ENCODE peak calls at places on chromosomes 13 and 19, in six cellular contexts. M, N, V, W, O and P are unnamed samples.

GRCh38 chr19:8143041-8143440 is 6.4 kb downstream of the FBN3 start:
- DNase-seq in V (no peak), M (no peak), W (no peak), N (no peak), O (no peak), P (no peak)

GRCh38 chr19:49877879-49878743 is 609 bp downstream of the TBC1D17 start:
- DNase-seq in M (peak), O (peak), W (peak), V (peak), N (peak), P (peak)

GRCh38 chr13:75907044-75907443 is 270.9 kb downstream of the LMO7 start:
- DNase-seq in V (no peak), M (no peak), W (no peak), O (no peak), N (no peak), P (no peak)

GRCh38 chr13:79435549-79435948 is 29.5 kb upstream of the RBM26 start:
- DNase-seq in W (no peak), M (no peak), V (no peak), N (no peak), O (no peak), P (no peak)

GRCh38 chr13:80945328-80945727 is 604.4 kb upstream of the SPRY2 start:
- DNase-seq in O (no peak), W (no peak), V (peak), M (no peak), N (no peak), P (peak)

GRCh38 chr13:30739646-30740642 is 4.6 kb downstream of the ALOX5AP start:
- DNase-seq in W (no peak), V (no peak), M (no peak), N (no peak), O (no peak), P (peak)

GRCh38 chr13:85367887-85368286 is 431.3 kb downstream of the SLITRK6 start:
- DNase-seq in M (no peak), O (no peak), W (no peak), N (no peak), V (no peak), P (no peak)

GRCh38 chr19:5700455-5701092 is 10.5 kb downstream of the RPL36 start:
- DNase-seq in V (no peak), M (no peak), W (no peak), O (no peak), N (no peak), P (no peak)

GRCh38 chr13:80339578-80339840 is 1.4 kb downstream of the SPRY2 start:
- DNase-seq in W (no peak), V (no peak), N (no peak), M (no peak), O (no peak), P (no peak)

GRCh38 chr13:103788061-103788652 is 721.9 kb upstream of the SLC10A2 start:
- DNase-seq in O (no peak), V (no peak), N (no peak), M (no peak), W (no peak), P (no peak)

GRCh38 chr13:79246575-79246949 is 159.5 kb downstream of the RBM26 start:
- DNase-seq in V (no peak), O (no peak), M (no peak), W (no peak), N (no peak), P (no peak)

GRCh38 chr13:50757021-50757420 is 86.5 kb downstream of the DLEU7 start:
- DNase-seq in N (no peak), W (no peak), V (no peak), M (no peak), O (no peak), P (no peak)

GRCh38 chr19:17610384-17610783 is 54.9 kb downstream of the COLGALT1 start:
- DNase-seq in O (no peak), N (no peak), M (no peak), W (no peak), V (no peak), P (no peak)

GRCh38 chr13:23965346-23965745 is 68.0 kb upstream of the C1QTNF9B start:
- DNase-seq in O (no peak), N (no peak), M (no peak), V (no peak), W (no peak), P (no peak)

GRCh38 chr13:26476111-26476743 is 81.3 kb upstream of the WASF3 start:
- DNase-seq in O (no peak), M (no peak), V (peak), W (no peak), N (no peak), P (no peak)

GRCh38 chr19:32627714-32628253 is 46.8 kb downstream of the PDCD5 start:
- DNase-seq in W (no peak), N (no peak), M (no peak), V (no peak), O (no peak), P (no peak)

GRCh38 chr19:3656747-3657394 is 30.3 kb upstream of the CACTIN start:
- DNase-seq in N (no peak), M (no peak), V (no peak), W (no peak), O (no peak), P (no peak)

GRCh38 chr13:109448629-109449028 is 337.8 kb downstream of the IRS2 start:
- DNase-seq in N (no peak), V (no peak), M (no peak), W (no peak), O (no peak), P (no peak)

GRCh38 chr19:38055655-38056521 is 148.9 kb downstream of the SIPA1L3 start:
- DNase-seq in W (no peak), N (no peak), O (no peak), M (no peak), V (no peak), P (no peak)
- TF ChIP-seq CTCF in W (no peak), N (no peak), O (no peak), M (no peak), V (no peak), P (no peak)

GRCh38 chr19:45730389-45731288 is at the start of gene FBXO46:
- DNase-seq in M (peak), W (peak), V (peak), N (peak), O (peak), P (peak)
- TF ChIP-seq CTCF in M (no peak), W (peak), V (no peak), N (no peak), O (no peak), P (no peak)

GRCh38 chr13:59734393-59734792 is 429.3 kb downstream of the DIAPH3 start:
- DNase-seq in N (no peak), V (no peak), M (no peak), W (no peak), O (no peak), P (no peak)
- TF ChIP-seq CTCF in N (no peak), V (no peak), M (no peak), W (no peak), O (no peak), P (no peak)

GRCh38 chr19:28319918-28320317 is 893.0 kb downstream of the UQCRFS1 start:
- DNase-seq in N (no peak), M (no peak), V (no peak), O (no peak), W (no peak), P (no peak)

GRCh38 chr19:28327905-28328304 is 885.0 kb downstream of the UQCRFS1 start:
- DNase-seq in M (no peak), V (no peak), O (no peak), N (no peak), W (no peak), P (no peak)

GRCh38 chr19:28319208-28319607 is 893.7 kb downstream of the UQCRFS1 start:
- DNase-seq in O (no peak), N (no peak), W (no peak), V (no peak), M (no peak), P (no peak)

GRCh38 chr19:28329429-28329828 is 883.5 kb downstream of the UQCRFS1 start:
- DNase-seq in M (no peak), O (no peak), N (no peak), V (no peak), W (no peak), P (no peak)

GRCh38 chr19:28324275-28325060 is 888.5 kb downstream of the UQCRFS1 start:
- DNase-seq in O (no peak), V (no peak), W (no peak), N (no peak), M (no peak), P (no peak)
- TF ChIP-seq CTCF in O (no peak), V (peak), W (peak), N (no peak), M (no peak), P (no peak)

DNA sequence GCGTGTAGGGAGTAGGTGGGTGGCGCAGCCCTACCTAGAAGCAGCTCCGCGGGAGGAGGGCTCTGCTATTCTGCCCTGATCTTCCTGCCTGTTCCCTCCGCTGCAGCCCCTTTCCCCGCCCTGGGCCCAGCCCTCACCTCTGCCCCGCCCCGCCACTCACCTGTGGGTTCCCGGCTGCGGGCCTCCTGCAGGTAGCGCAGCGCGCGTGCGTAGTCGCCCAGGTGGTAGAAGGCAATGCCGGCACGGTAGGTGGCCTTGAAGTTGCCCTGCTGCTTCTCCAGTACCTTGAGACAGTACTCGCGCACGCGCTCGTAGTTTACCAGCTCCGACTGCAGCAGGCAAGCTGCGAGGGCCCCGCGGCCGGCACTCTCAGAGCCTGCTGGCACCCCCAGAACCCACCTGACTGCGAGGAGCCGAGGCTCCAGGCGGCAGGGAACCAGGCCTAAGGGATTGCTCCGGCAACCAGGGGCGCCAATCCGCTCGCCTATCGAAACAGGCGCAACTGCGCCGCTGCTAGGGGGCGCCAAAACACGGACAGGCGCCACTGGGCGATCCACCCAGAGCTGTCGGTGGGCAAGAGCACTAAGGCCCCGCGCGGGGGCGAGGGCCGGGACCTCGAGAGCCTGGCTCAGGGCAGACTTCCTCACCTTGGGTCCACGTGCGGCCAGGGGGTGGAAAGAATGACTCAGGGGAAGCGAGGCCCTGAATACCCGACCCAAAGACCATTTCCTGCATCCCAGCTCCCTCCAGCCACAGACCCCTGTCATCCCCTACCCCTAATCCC is 965 bp downstream of the TTC9B start:
- DNase-seq in W (no peak), N (no peak), M (peak), V (no peak), O (no peak), P (peak)
- TF ChIP-seq CTCF in W (peak), N (no peak), M (no peak), V (peak), O (no peak), P (peak)

DNA sequence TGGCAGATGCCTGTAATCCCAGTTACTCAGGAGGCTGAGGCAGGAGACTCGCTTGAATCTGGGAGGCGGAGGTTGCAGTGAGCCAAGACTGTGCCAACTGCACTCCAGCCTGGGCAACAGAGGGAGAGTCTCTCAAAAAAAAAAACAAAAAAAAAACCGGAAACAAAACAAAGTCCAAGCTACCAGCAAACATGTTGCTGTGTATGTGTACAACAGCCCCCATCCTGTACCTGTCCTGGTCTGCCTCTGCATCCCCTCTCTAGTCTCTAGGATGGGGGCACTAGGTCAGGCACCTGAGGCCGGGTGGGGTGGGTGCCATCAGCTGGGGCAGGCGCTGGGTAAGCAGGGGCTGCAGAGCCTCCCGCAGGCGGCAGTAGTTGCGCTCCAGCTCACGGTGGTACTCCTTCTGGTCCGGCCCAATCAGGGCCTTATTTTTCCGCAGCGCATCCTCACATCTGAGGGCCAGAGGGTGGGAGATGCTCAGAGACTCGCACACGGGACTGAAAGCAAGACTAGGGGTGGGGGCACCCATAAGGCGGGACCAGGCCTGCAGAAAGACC is 2.8 kb upstream of the KANK2 start:
- DNase-seq in N (no peak), M (no peak), W (no peak), V (no peak), O (no peak), P (no peak)
- TF ChIP-seq CTCF in N (no peak), M (no peak), W (no peak), V (no peak), O (no peak), P (no peak)

GRCh38 chr19:48102870-48103751 is 7.5 kb downstream of the PLA2G4C start:
- DNase-seq in W (no peak), V (peak), M (no peak), O (no peak), N (no peak), P (peak)
- TF ChIP-seq CTCF in W (peak), V (peak), M (peak), O (peak), N (no peak), P (peak)

DNA sequence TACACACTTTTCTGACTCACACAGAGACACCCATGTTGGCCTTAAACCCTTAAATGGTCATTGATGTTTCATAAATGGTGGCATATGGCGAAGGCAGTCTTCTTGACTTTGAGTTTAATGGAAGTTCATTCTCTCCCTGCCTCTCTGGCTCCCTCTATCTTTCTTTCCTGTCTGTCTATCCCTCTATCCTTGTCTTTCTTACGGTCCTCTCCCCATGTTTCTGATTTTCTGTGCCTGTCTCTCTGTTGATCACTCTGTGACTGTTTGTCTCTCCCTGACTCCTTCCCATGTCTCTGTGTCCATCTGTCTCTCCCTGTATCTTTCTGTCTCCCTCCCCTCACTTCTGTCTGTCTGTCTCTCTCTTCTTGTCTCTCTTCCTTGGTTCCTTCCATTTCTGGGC is 43.2 kb upstream of the SHKBP1 start:
- DNase-seq in O (no peak), N (no peak), W (no peak), V (no peak), M (no peak), P (no peak)
- TF ChIP-seq CTCF in O (no peak), N (no peak), W (no peak), V (no peak), M (no peak), P (no peak)

GRCh38 chr13:35898041-35898440 is 233.1 kb downstream of the DCLK1 start:
- DNase-seq in M (no peak), V (no peak), O (no peak), N (no peak), W (no peak), P (no peak)
- TF ChIP-seq CTCF in M (no peak), V (no peak), O (no peak), N (no peak), W (no peak), P (no peak)